ENCODE peak calls at places on chromosomes 7 and 10, in ten cellular contexts. P is KBM-7; D is bronchial epithelial cell; T is COR-L47; W is upper lobe of right lung; I is right atrium auricular region; B is H7; M is T-helper 2 cell; A is activated CD4-positive, alpha-beta T cell treated with anti-CD3 and anti-CD28 coated beads for 36 hours; O is BE2C. Y is an unnamed sample.

GRCh38 chr10:133226251-133226808 is 3.7 kb upstream of the UTF1 start:
- DNase-seq in W (no peak), P (no peak), D (no peak), M (no peak), T (no peak), I (no peak), O (no peak), B (no peak), A (peak; percentile 67), Y (no peak)

GRCh38 chr10:23338155-23338828 is 6.3 kb downstream of the C10orf67 start:
- DNase-seq in A (no peak), D (peak; percentile 46), I (no peak), T (no peak), M (no peak), O (no peak), P (no peak), B (peak; percentile 46), W (no peak), Y (no peak)

GRCh38 chr7:33901847-33902246 is 3.5 kb upstream of the BMPER start:
- DNase-seq in O (no peak), T (no peak), I (no peak), M (no peak), D (no peak), A (no peak), B (peak; percentile 51), W (no peak), P (no peak), Y (no peak)

GRCh38 chr10:12533723-12534122 is 184.4 kb downstream of the CAMK1D start:
- DNase-seq in W (no peak), P (no peak), T (no peak), M (no peak), A (no peak), D (no peak), O (no peak), B (no peak), I (no peak), Y (no peak)

GRCh38 chr7:150716368-150716767 is at the start of gene GIMAP1:
- DNase-seq in I (peak; percentile 73), A (peak; percentile 72), M (peak; percentile 72), T (no peak), W (no peak), B (no peak), P (peak; percentile 84), O (no peak), D (no peak), Y (no peak)

GRCh38 chr10:4214912-4215311 is 429.9 kb upstream of the KLF6 start:
- DNase-seq in T (no peak), I (no peak), P (no peak), M (no peak), O (no peak), D (no peak), B (peak; percentile 22), A (no peak), W (no peak), Y (no peak)

GRCh38 chr10:86661161-86662025 is 6.9 kb upstream of the LDB3 start:
- DNase-seq in W (peak; percentile 61), D (peak; percentile 40), M (no peak), I (no peak), O (peak; percentile 79), B (peak; percentile 48), T (no peak), A (no peak), P (no peak), Y (no peak)

GRCh38 chr10:7710446-7710845 is 7.3 kb downstream of the ITIH2 start:
- DNase-seq in A (no peak), I (no peak), T (no peak), M (no peak), D (no peak), W (no peak), O (no peak), P (no peak), B (no peak), Y (no peak)

GRCh38 chr10:73818402-73818801 is 7.0 kb upstream of the NDST2 start:
- DNase-seq in I (no peak), A (no peak), O (no peak), P (no peak), M (no peak), D (no peak), T (no peak), B (peak; percentile 79), W (no peak), Y (no peak)

GRCh38 chr10:34766256-34766580 is 48.9 kb downstream of the PARD3 start:
- DNase-seq in I (no peak), A (no peak), P (peak; percentile 27), B (no peak), T (no peak), W (no peak), M (no peak), D (no peak), O (no peak), Y (no peak)

GRCh38 chr10:77478248-77478963 is 159.2 kb downstream of the KCNMA1 start:
- DNase-seq in T (no peak), D (peak; percentile 79), A (no peak), B (no peak), O (no peak), I (no peak), M (no peak), W (no peak), P (no peak), Y (no peak)

GRCh38 chr7:81632418-81632817 is 137.4 kb downstream of the HGF start:
- DNase-seq in T (no peak), A (no peak), I (no peak), D (peak; percentile 81), B (no peak), M (no peak), O (no peak), W (no peak), P (no peak), Y (no peak)

GRCh38 chr10:77746313-77746712 is 108.7 kb upstream of the KCNMA1 start:
- DNase-seq in M (no peak), O (no peak), W (no peak), I (no peak), D (peak; percentile 58), B (no peak), T (no peak), A (no peak), P (no peak), Y (no peak)

GRCh38 chr10:6382081-6382480 is 179.3 kb downstream of the PFKFB3 start:
- DNase-seq in W (no peak), M (no peak), I (no peak), B (no peak), O (no peak), P (peak; percentile 73), D (no peak), A (peak; percentile 66), T (no peak), Y (no peak)

GRCh38 chr7:118689403-118689802 is 464.9 kb downstream of the ANKRD7 start:
- DNase-seq in B (no peak), A (no peak), O (no peak), W (peak; percentile 56), I (no peak), P (no peak), T (no peak), D (no peak), M (no peak), Y (no peak)

Y was measured in memory B cell.